ENCODE peak calls at places on chromosomes 3 and 15, in nine cellular contexts. B is heart left ventricle, L is prostate gland, H is stomach, W is transverse colon, P is testis, E is IMR-90, A is upper lobe of left lung, M is esophagus squamous epithelium. Z is an unnamed sample.

GRCh38 chr3:148797822-148798221 is 29.8 kb upstream of the CPB1 start:
- DNase-seq in B (no peak), L (no peak), H (no peak), W (no peak), P (no peak), E (no peak), A (no peak), M (no peak), Z (no peak)

GRCh38 chr3:46029953-46030543 is 2.8 kb upstream of the XCR1 start:
- DNase-seq in B (no peak), L (no peak), H (no peak), W (no peak), P (no peak), E (no peak), A (no peak), M (no peak), Z (no peak)

GRCh38 chr3:3110299-3110630 is at the start of gene IL5RA:
- DNase-seq in B (no peak), L (no peak), H (no peak), W (no peak), P (no peak), E (no peak), A (no peak), M (no peak), Z (no peak)

GRCh38 chr15:88331291-88331690 is 74.8 kb upstream of the NTRK3 start:
- DNase-seq in B (no peak), L (no peak), H (no peak), W (peak; percentile 14), P (peak; percentile 80), E (peak; percentile 4), A (peak; percentile 26), M (no peak), Z (peak; percentile 23)

GRCh38 chr3:122415104-122415744 is 638 bp downstream of the WDR5B start:
- DNase-seq in B (no peak), L (peak; percentile 41), H (peak; percentile 57), W (peak; percentile 54), P (peak; percentile 50), E (peak; percentile 55), A (peak; percentile 85), M (no peak), Z (peak; percentile 78)

GRCh38 chr3:174440350-174440716 is 418.8 kb upstream of the NAALADL2 start:
- DNase-seq in B (no peak), L (peak; percentile 17), H (no peak), W (peak; percentile 16), P (peak; percentile 23), E (peak; percentile 70), A (no peak), M (no peak), Z (peak; percentile 18)

GRCh38 chr3:111210866-111211564 is 139.4 kb downstream of the NECTIN3 start:
- DNase-seq in B (no peak), L (no peak), H (no peak), W (no peak), P (no peak), E (peak; percentile 13), A (no peak), M (no peak), Z (no peak)

GRCh38 chr3:38576131-38577088 is 73.1 kb downstream of the SCN5A start:
- DNase-seq in B (no peak), L (no peak), H (peak; percentile 17), W (peak; percentile 4), P (peak; percentile 9), E (no peak), A (no peak), M (no peak), Z (no peak)

GRCh38 chr15:101477851-101478353 is 11.6 kb downstream of the PCSK6 start:
- DNase-seq in B (no peak), L (no peak), H (no peak), W (no peak), P (peak; percentile 63), E (no peak), A (no peak), M (no peak), Z (no peak)

GRCh38 chr3:127306361-127307112 is 18.7 kb upstream of the PRR20G start:
- DNase-seq in B (no peak), L (no peak), H (no peak), W (no peak), P (no peak), E (no peak), A (no peak), M (no peak), Z (no peak)

GRCh38 chr3:155766206-155766605 is 21.3 kb upstream of the PLCH1 start:
- DNase-seq in B (no peak), L (no peak), H (no peak), W (no peak), P (no peak), E (peak; percentile 73), A (no peak), M (no peak), Z (no peak)

GRCh38 chr3:147422934-147423599 is 13.9 kb downstream of the ZIC1 start:
- DNase-seq in B (no peak), L (no peak), H (no peak), W (no peak), P (no peak), E (no peak), A (no peak), M (no peak), Z (no peak)

GRCh38 chr3:45773714-45774449 is 22.5 kb downstream of the SLC6A20 start:
- DNase-seq in B (no peak), L (no peak), H (no peak), W (peak; percentile 63), P (no peak), E (no peak), A (no peak), M (no peak), Z (no peak)

GRCh38 chr3:190586631-190587000 is 72.7 kb downstream of the IL1RAP start:
- DNase-seq in B (no peak), L (no peak), H (no peak), W (no peak), P (no peak), E (peak; percentile 62), A (no peak), M (no peak), Z (no peak)

GRCh38 chr3:152818027-152818426 is 16.9 kb upstream of the P2RY1 start:
- DNase-seq in B (no peak), L (no peak), H (no peak), W (no peak), P (no peak), E (no peak), A (no peak), M (no peak), Z (no peak)

GRCh38 chr3:9361691-9362388 is 1.0 kb upstream of the THUMPD3 start:
- DNase-seq in B (no peak), L (no peak), H (no peak), W (no peak), P (no peak), E (no peak), A (no peak), M (no peak), Z (no peak)

GRCh38 chr3:28836199-28836598 is 444.7 kb upstream of the RBMS3 start:
- DNase-seq in B (no peak), L (no peak), H (no peak), W (no peak), P (no peak), E (no peak), A (no peak), M (no peak), Z (no peak)

GRCh38 chr3:106348142-106348690 is 479.4 kb upstream of the CBLB start:
- DNase-seq in B (no peak), L (no peak), H (no peak), W (no peak), P (no peak), E (no peak), A (no peak), M (no peak), Z (no peak)

GRCh38 chr15:60172147-60172546 is 168.0 kb downstream of the FOXB1 start:
- DNase-seq in B (no peak), L (no peak), H (no peak), W (no peak), P (no peak), E (no peak), A (no peak), M (no peak), Z (no peak)

GRCh38 chr3:85030052-85030451 is 71.3 kb downstream of the CADM2 start:
- DNase-seq in B (no peak), L (no peak), H (no peak), W (no peak), P (no peak), E (no peak), A (no peak), M (no peak), Z (no peak)
- TF ChIP-seq POLR2A in B (no peak), L (no peak), H (no peak), W (no peak), P (no peak), E (no peak), A (no peak), M (no peak), Z (no peak)

DNA sequence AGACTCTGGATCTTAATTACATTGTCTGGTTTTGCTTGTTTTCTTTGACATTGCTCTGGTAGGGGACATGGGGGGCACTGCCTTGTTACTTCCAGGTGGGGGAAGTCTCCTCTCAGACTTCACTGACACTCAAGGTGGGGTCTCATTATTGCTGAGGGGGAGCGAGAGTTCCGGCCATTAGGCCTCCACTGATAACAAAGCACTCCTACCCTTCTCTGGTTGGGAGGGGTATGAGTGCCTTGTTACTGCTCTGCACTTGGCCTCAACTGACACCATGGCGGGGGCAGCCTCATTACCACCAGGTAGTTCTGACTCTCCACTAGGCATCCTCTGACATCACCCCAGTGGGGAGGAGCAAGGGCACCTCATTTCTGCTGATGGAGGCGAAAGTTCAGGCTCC is 25.7 kb downstream of the SH3GL3 start:
- DNase-seq in B (no peak), L (no peak), H (no peak), W (no peak), P (no peak), E (no peak), A (no peak), M (no peak), Z (no peak)
- H3K4me3 ChIP-seq in B (no peak overlapping the region), L (no peak overlapping the region), H (no peak overlapping the region), W (no peak overlapping the region), P (no peak overlapping the region), E (no peak overlapping the region), A (no peak overlapping the region), M (no peak overlapping the region), Z (no peak overlapping the region)

GRCh38 chr15:79816565-79816964 is 80.2 kb downstream of the MTHFS start:
- DNase-seq in B (no peak), L (no peak), H (no peak), W (no peak), P (no peak), E (no peak), A (no peak), M (no peak), Z (no peak)
- H3K4me1 ChIP-seq in B (peaks cover 9% of the 10 kb centered on the region), L (no peaks in the 10 kb centered on the region), H (peaks cover 14% of the 10 kb centered on the region), W (no peaks in the 10 kb centered on the region), P (peaks cover 15% of the 10 kb centered on the region), E (no peaks in the 10 kb centered on the region), A (no peaks in the 10 kb centered on the region), M (peaks cover 15% of the 10 kb centered on the region), Z (peaks cover 11% of the 10 kb centered on the region)

DNA sequence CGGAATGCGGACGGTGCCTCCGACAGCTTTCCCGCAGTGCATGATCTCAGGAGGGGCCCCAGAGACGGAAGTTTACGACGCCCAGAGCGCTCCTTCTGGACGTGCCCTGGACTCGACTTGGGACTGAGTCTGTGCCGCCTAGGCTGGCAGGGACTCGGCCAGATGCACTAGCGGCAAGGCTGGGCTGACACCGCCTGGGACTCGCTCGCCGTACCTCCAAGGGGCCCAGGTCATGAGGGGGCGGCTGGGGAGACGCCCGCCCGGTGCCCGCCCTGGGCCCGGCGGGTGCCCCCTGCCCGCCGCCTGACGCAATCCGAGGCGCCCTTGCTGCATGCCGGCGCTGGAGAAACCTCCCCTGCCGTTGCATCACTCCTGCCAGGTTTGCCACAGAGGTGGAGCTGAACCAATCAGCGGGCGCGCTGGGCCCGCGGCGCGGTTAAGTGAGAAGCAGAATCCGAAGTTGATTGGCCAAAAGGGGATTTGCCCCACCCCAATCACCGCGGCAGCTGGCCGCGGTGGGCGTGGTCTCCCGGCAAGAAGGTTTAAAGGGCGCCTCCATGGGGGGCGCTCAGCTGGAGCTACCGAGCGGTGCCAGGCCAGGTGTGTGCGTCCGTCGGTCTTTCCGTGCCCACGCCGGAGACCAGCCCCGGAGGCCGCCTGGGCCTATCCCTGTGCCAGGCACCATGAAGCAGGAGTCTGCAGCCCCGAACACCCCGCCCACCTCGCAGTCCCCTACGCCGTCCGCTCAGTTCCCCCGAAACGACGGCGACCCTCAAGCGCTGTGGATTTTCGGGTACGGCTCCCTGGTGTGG is at the start of gene CHAC1:
- DNase-seq in B (peak; percentile 96), L (peak; percentile 96), H (peak; percentile 98), W (peak; percentile 97), P (peak; percentile 97), E (peak; percentile 96), A (peak; percentile 98), M (peak; percentile 74), Z (peak; percentile 98)
- TF ChIP-seq POLR2A in B (peak; percentile 60), L (peak; percentile 39), H (no peak), W (peak; percentile 87), P (peak; percentile 12), E (peak; percentile 97), A (no peak), M (no peak), Z (peak; percentile 86)

Z was measured in body of pancreas.